ENCODE peak calls at places on chromosomes 16 and 17, in nine cellular contexts. F is AG10803, K is neural progenitor cell, P is tibial nerve, U is GM12864, Y is left ventricle myocardium inferior, T is MG63, S is thoracic aorta, R is ovary. X is an unnamed sample.

GRCh38 chr17:48429156-48429555 is 858 bp downstream of the SKAP1 start:
- DNase-seq in K (no peak), P (no peak), T (no peak), S (no peak), Y (no peak), U (no peak), F (no peak), R (no peak), X (no peak)

GRCh38 chr17:76309461-76309860 is 1.4 kb upstream of the QRICH2 start:
- DNase-seq in U (no peak), F (no peak), S (no peak), P (no peak), R (no peak), Y (no peak), T (no peak), K (no peak), X (no peak)

GRCh38 chr17:28916302-28916934 is 13.5 kb upstream of the DHRS13 start:
- DNase-seq in R (peak; percentile 52), F (peak; percentile 56), P (no peak), T (no peak), S (no peak), K (peak; percentile 58), U (no peak), Y (no peak), X (no peak)

GRCh38 chr17:57534863-57535651 is 210.0 kb downstream of the CCDC182 start:
- DNase-seq in S (no peak), U (no peak), K (no peak), R (peak; percentile 55), T (no peak), P (no peak), Y (no peak), F (no peak), X (no peak)

GRCh38 chr17:66983414-66984021 is 19.0 kb downstream of the CACNG4 start:
- DNase-seq in T (peak; percentile 68), F (no peak), Y (no peak), P (no peak), K (no peak), U (no peak), R (no peak), S (no peak), X (no peak)

GRCh38 chr16:49564577-49565224 is 191.1 kb downstream of the C16orf78 start:
- DNase-seq in K (no peak), S (no peak), U (no peak), R (no peak), Y (no peak), T (no peak), P (no peak), F (peak; percentile 2), X (no peak)

GRCh38 chr16:30051518-30051917 is 14.0 kb upstream of the ALDOA start:
- DNase-seq in Y (no peak), T (peak; percentile 54), R (no peak), F (peak; percentile 62), P (no peak), K (no peak), S (no peak), U (no peak), X (no peak)

GRCh38 chr17:78709119-78709681 is 72.9 kb downstream of the CYTH1 start:
- DNase-seq in T (no peak), P (no peak), Y (no peak), S (no peak), F (no peak), K (no peak), U (peak; percentile 82), R (no peak), X (no peak)

GRCh38 chr16:17289050-17289449 is 181.7 kb downstream of the XYLT1 start:
- DNase-seq in T (no peak), K (no peak), U (no peak), F (no peak), P (no peak), S (no peak), R (no peak), Y (no peak), X (no peak)

GRCh38 chr16:48629531-48629930 is 19.6 kb upstream of the N4BP1 start:
- DNase-seq in K (no peak), Y (no peak), T (no peak), U (no peak), F (no peak), R (no peak), P (no peak), S (no peak), X (no peak)

GRCh38 chr16:57432505-57432904 is 14.7 kb downstream of the CIAPIN1 start:
- DNase-seq in U (no peak), S (no peak), R (no peak), T (no peak), K (no peak), Y (no peak), P (no peak), F (no peak), X (no peak)

GRCh38 chr17:17533901-17534441 is 37.8 kb upstream of the RASD1 start:
- DNase-seq in R (no peak), P (no peak), T (no peak), S (no peak), U (no peak), F (no peak), Y (no peak), K (no peak), X (no peak)

DNA sequence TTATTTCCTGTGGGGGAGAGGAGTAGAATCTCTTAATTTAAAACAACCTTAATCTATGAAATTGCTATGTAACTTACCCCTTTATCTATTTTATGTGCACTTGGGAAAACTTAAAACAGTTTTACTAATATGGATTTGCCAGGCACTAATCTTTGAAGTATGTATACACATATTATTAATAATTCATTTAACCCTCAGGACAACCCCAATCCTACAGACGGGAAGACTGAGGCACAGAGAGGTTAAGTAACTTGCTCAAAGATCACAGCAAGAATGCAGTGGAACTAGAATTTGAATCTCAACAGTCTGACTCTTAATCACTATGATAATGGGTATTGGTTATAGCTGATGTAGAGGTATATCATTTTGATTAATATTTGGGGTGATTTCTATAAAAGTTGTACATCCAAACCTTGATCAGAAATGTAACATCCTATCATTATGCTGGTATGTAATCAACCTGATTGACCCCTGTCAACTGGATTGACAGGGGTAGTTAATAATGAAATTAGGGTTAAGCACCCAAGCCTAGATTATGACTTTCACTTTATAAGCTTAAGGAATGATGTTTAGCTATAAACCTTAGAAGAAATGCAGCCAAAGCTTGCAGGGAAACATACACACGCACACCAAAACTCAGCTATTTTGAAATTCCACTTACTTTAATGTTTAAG is 1.6 kb downstream of the MYO1D start:
- DNase-seq in S (no peak), Y (no peak), U (no peak), T (no peak), K (no peak), P (no peak), R (no peak), F (no peak), X (no peak)
- H3K4me3 ChIP-seq in S (peak overlapping the region; percentile 95), Y (peak overlapping the region; percentile 92), U (peak overlapping the region; percentile 79), T (no peak overlapping the region), K (peak overlapping the region; percentile 78), P (peak overlapping the region; percentile 88), R (peak overlapping the region; percentile 88), F (peak overlapping the region; percentile 83), X (peak overlapping the region; percentile 80)

GRCh38 chr16:645852-646678 is 3.1 kb upstream of the WDR90 start:
- DNase-seq in T (no peak), S (no peak), U (no peak), F (no peak), P (no peak), Y (peak; percentile 79), R (peak; percentile 73), K (no peak), X (peak; percentile 75)
- H3K4me3 ChIP-seq in T (no peak overlapping the region), S (no peak overlapping the region), U (no peak overlapping the region), F (no peak overlapping the region), P (peak overlapping the region; percentile 5), Y (peak overlapping the region; percentile 87), R (no peak overlapping the region), K (no peak overlapping the region), X (peak overlapping the region; percentile 26)

GRCh38 chr17:41647038-41647813 is 22.9 kb upstream of the KRT17 start:
- DNase-seq in U (no peak), S (no peak), R (no peak), K (no peak), T (no peak), P (no peak), Y (no peak), F (no peak), X (no peak)

GRCh38 chr17:41647940-41648410 is 23.6 kb upstream of the KRT17 start:
- DNase-seq in K (peak; percentile 94), T (peak; percentile 79), R (peak; percentile 94), P (peak; percentile 93), S (peak; percentile 67), Y (peak; percentile 89), U (peak; percentile 18), F (peak; percentile 48), X (peak; percentile 83)

GRCh38 chr17:41649923-41650519 is 25.6 kb upstream of the KRT17 start:
- DNase-seq in U (no peak), Y (no peak), K (no peak), S (no peak), F (no peak), R (no peak), P (no peak), T (no peak), X (no peak)

GRCh38 chr17:41650794-41651624 is 26.6 kb upstream of the KRT17 start:
- DNase-seq in K (no peak), S (no peak), F (no peak), T (no peak), Y (no peak), R (no peak), P (no peak), U (no peak), X (no peak)

DNA sequence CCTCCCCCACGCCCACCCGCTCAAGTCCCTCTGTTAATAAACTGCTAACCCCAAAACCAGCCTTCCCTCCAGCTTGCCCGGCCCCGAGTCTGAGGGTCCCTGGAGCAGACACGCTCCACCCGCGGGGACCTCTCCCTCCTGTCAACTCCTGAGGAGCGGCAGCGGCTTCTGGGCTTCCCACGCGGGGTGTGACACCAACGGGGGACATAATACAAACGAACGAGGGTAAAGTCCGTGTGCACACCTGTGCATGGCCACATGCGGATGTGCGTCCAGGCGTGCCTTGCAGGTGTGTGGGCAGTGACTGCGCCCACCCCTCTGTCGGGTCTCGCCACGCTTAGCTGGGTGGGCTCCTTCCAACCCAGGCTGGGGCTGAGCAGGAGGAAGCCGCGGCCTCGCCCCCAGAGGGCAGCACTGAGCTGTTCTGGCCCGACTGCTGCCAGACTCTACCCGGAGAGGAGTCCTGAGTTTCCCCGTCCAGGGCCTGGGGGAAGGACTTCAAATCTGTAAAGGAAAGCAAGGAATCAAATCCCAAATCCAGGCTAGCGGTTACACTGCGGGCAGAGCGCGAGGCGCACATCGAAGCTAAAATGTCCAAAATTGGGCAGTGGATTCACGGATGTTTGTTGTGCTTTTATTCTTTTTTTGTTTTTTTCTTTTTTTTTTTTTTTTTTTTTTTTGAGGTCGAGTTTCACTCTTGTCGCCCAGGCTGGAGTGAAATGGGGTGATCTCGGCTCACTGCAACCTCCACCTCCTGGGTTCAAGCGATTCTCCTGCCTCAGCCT is 24.2 kb upstream of the KRT17 start:
- DNase-seq in F (peak; percentile 78), P (peak; percentile 70), K (peak; percentile 92), U (peak; percentile 45), S (peak; percentile 35), T (peak; percentile 87), Y (peak; percentile 84), R (peak; percentile 92), X (peak; percentile 85)
- H3K4me3 ChIP-seq in F (peak overlapping the region; percentile 54), P (peak overlapping the region; percentile 40), K (peak overlapping the region; percentile 45), U (peak overlapping the region; percentile 8), S (peak overlapping the region; percentile 70), T (no peak overlapping the region), Y (peak overlapping the region; percentile 55), R (peak overlapping the region; percentile 33), X (peak overlapping the region; percentile 31)

DNA sequence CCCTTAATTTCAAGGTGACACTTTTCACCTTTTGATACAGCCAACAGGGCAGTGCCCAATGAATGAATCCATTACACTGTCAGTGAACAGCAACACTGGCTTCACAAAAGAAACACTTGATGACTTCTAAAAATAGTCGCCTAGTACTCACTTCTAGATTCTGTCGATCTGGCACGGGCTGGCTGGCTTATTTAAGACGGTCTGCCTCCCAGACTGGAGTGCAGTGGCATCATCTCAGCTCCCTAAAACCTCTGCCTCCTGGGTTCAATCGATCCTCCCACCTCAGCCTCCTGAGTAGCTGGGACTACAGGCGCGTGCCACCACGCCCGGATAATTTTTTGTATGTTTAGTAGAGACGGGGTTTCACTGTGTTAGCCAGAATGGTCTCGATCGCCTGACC is 1.9 kb downstream of the NDUFAB1 start:
- DNase-seq in Y (peak; percentile 36), U (no peak), F (no peak), P (no peak), R (no peak), T (no peak), K (no peak), S (no peak), X (no peak)
- H3K4me3 ChIP-seq in Y (peak overlapping the region; percentile 96), U (no peak overlapping the region), F (no peak overlapping the region), P (no peak overlapping the region), R (no peak overlapping the region), T (no peak overlapping the region), K (no peak overlapping the region), S (no peak overlapping the region), X (no peak overlapping the region)

X was measured in heart left ventricle.